ENCODE peak calls at places on chromosomes 5 and 9, in four cellular contexts. V is astrocyte of the cerebellum, R is thyroid gland, C is lower leg skin. S is an unnamed sample.

GRCh38 chr5:143860211-143860610 is 48.2 kb downstream of the HMHB1 start:
- DNase-seq in V (no peak), C (no peak), R (no peak), S (no peak)

GRCh38 chr5:147448766-147449165 is 61.1 kb downstream of the DPYSL3 start:
- DNase-seq in C (no peak), V (no peak), R (no peak), S (no peak)

GRCh38 chr5:134139377-134139851 is 24.9 kb downstream of the TCF7 start:
- DNase-seq in R (peak; percentile 1), V (no peak), C (no peak), S (no peak)

GRCh38 chr5:14557203-14557725 is 24.3 kb upstream of the OTULINL start:
- DNase-seq in R (no peak), V (no peak), C (no peak), S (no peak)

GRCh38 chr9:17776735-17777134 is 197.9 kb downstream of the SH3GL2 start:
- DNase-seq in V (no peak), C (no peak), R (peak; percentile 90), S (no peak)

GRCh38 chr9:118631956-118632355 is 737.3 kb downstream of the BRINP1 start:
- DNase-seq in C (no peak), R (no peak), V (no peak), S (no peak)

GRCh38 chr9:108477538-108478006 is 378.2 kb downstream of the ACTL7B start:
- DNase-seq in C (no peak), V (peak; percentile 34), R (no peak), S (peak; percentile 38)

GRCh38 chr5:90477816-90478215 is 3.2 kb downstream of the POLR3G start:
- DNase-seq in V (no peak), C (no peak), R (no peak), S (no peak)

GRCh38 chr9:107491081-107492053 is 1.8 kb upstream of the KLF4 start:
- DNase-seq in C (peak; percentile 55), V (no peak), R (peak; percentile 52), S (no peak)

GRCh38 chr5:146461319-146461718 is 14.2 kb downstream of the TCERG1 start:
- DNase-seq in R (no peak), V (no peak), C (no peak), S (no peak)

GRCh38 chr9:136554870-136555269 is 9.0 kb upstream of the NOTCH1 start:
- DNase-seq in C (no peak), V (no peak), R (peak; percentile 80), S (no peak)

GRCh38 chr5:144882739-144883283 is 712.1 kb downstream of the KCTD16 start:
- DNase-seq in V (no peak), R (no peak), C (no peak), S (no peak)

GRCh38 chr9:20379804-20380225 is 242.5 kb downstream of the MLLT3 start:
- DNase-seq in C (no peak), R (no peak), V (no peak), S (no peak)

GRCh38 chr5:45225571-45226031 is 416.9 kb downstream of the MRPS30 start:
- DNase-seq in R (no peak), V (no peak), C (no peak), S (no peak)

GRCh38 chr5:79036769-79037168 is 32.7 kb downstream of the DMGDH start:
- DNase-seq in V (no peak), R (no peak), C (no peak), S (no peak)

GRCh38 chr9:127506814-127507750 is 55.8 kb downstream of the LRSAM1 start:
- DNase-seq in C (no peak), R (no peak), V (no peak), S (no peak)

GRCh38 chr5:65394078-65394477 is 87.6 kb downstream of the ADAMTS6 start:
- DNase-seq in V (peak; percentile 95), R (peak; percentile 14), C (no peak), S (no peak)

GRCh38 chr9:104774831-104775573 is 11.1 kb downstream of the NIPSNAP3B start:
- DNase-seq in R (no peak), C (no peak), V (no peak), S (no peak)

GRCh38 chr5:95812100-95812472 is 10.4 kb downstream of the GLRX start:
- DNase-seq in R (peak; percentile 55), C (no peak), V (no peak), S (peak; percentile 81)

GRCh38 chr9:124180557-124180956 is 77.2 kb upstream of the NEK6 start:
- DNase-seq in C (no peak), R (peak; percentile 75), V (peak; percentile 6), S (peak; percentile 6)

GRCh38 chr5:62460578-62460983 is 48.0 kb downstream of the IPO11 start:
- DNase-seq in R (no peak), V (peak; percentile 35), C (no peak), S (no peak)

GRCh38 chr9:136044971-136045594 is 50.0 kb downstream of the NACC2 start:
- DNase-seq in C (no peak), R (no peak), V (no peak), S (no peak)

GRCh38 chr5:61638476-61638875 is 306.4 kb downstream of the ZSWIM6 start:
- DNase-seq in V (no peak), C (no peak), R (peak; percentile 62), S (no peak)

GRCh38 chr5:95884511-95884910 is 62.0 kb upstream of the GLRX start:
- DNase-seq in V (no peak), C (no peak), R (no peak), S (no peak)

GRCh38 chr9:129615407-129616285 is 5.3 kb downstream of the C9orf50 start:
- DNase-seq in R (no peak), C (no peak), V (no peak), S (no peak)

GRCh38 chr5:152532714-152533113 is 127.6 kb upstream of the NMUR2 start:
- DNase-seq in C (no peak), V (peak; percentile 67), R (no peak), S (peak; percentile 14)

GRCh38 chr5:181052928-181053759 is 13.1 kb downstream of the BTNL9 start:
- DNase-seq in R (peak; percentile 22), V (no peak), C (no peak), S (no peak)

GRCh38 chr9:70415476-70415875 is 1.0 kb upstream of the KLF9 start:
- DNase-seq in V (no peak), R (no peak), C (no peak), S (no peak)

GRCh38 chr9:70415041-70415440 is 584 bp upstream of the KLF9 start:
- DNase-seq in R (no peak), V (no peak), C (no peak), S (no peak)

GRCh38 chr9:70412678-70413426 is 1.6 kb downstream of the KLF9 start:
- DNase-seq in V (no peak), R (peak; percentile 94), C (peak; percentile 80), S (no peak)

GRCh38 chr9:70413427-70413797 is 1.0 kb downstream of the KLF9 start:
- DNase-seq in R (no peak), V (no peak), C (no peak), S (no peak)

GRCh38 chr9:70413798-70414775 is at the start of gene KLF9:
- DNase-seq in R (peak; percentile 94), C (peak; percentile 97), V (peak; percentile 94), S (peak; percentile 92)
- TF ChIP-seq CTCF in R (no peak), C (no peak), V (no peak), S (no peak)

DNA sequence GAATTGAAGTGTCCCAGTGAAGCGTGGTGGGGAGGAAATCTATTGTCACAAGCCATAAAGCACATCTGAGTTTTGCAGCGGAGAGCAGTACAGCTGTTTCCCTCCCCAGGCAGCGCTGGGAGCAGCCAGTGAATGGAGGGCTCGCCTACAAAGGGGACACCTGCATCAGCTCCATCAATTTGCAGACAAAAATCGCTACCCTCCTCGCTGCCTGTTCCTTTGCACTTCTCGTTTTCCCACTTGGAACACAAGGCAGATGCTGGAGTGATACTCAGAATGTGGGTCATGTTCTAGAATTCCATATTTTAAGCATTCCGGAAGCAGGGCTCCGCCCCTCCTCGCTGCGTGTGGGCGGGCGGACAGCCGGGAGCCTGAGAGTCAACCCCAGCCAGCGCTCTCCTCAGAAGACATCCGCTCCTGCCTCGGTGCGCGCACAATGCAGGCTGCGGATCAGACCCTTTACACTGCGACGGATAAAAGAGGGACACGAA is 92.1 kb downstream of the LMNB1 start:
- DNase-seq in C (no peak), R (no peak), V (no peak), S (no peak)
- H3K4me3 ChIP-seq in C (no peak overlapping the region), R (no peak overlapping the region), V (peak overlapping the region; percentile 26), S (peak overlapping the region; percentile 7)

DNA sequence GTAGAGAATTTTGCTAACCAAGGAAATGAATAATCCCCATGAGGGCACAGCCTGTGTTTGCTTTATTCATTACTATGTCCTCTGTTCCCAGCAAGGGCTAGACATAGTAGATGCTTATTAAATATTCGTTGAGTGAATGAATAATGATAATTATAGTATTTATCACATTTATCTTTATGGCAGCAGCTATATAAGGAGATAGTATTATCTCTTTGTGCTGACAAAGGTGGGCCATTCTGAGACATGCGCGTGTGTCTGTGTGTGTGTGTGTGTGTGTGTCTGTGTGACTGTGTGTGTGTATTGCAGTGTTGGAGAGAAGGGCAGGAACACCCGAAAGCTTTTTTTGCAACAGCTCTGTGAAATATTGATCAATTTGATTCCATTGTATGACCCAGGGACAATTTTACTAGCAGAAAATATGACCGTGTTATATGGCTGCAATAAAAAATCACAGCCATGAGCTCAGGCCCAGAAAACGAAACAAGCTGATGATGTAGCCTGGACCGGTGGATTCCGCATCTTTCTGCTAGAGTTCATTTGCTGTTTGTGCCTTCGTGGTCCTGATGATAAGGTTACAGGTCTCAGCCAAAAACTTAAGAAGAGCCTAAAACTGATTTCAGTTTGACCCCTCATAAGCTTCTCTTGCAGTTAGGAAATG is 39.8 kb downstream of the ZNF618 start:
- DNase-seq in C (no peak), R (no peak), V (no peak), S (no peak)
- TF ChIP-seq CTCF in C (no peak), R (no peak), V (no peak), S (no peak)

GRCh38 chr5:136191304-136192014 is 1.5 kb downstream of the SMIM32 start:
- DNase-seq in R (no peak), V (no peak), C (no peak), S (no peak)

GRCh38 chr5:136193396-136193935 is 504 bp upstream of the SMIM32 start:
- DNase-seq in V (no peak), C (peak; percentile 7), R (no peak), S (no peak)

GRCh38 chr5:136190904-136191303 is 2.1 kb downstream of the SMIM32 start:
- DNase-seq in V (no peak), C (no peak), R (no peak), S (no peak)

GRCh38 chr5:136192526-136193395 is at the start of gene SMIM32:
- DNase-seq in C (peak; percentile 12), V (no peak), R (peak; percentile 33), S (no peak)

DNA sequence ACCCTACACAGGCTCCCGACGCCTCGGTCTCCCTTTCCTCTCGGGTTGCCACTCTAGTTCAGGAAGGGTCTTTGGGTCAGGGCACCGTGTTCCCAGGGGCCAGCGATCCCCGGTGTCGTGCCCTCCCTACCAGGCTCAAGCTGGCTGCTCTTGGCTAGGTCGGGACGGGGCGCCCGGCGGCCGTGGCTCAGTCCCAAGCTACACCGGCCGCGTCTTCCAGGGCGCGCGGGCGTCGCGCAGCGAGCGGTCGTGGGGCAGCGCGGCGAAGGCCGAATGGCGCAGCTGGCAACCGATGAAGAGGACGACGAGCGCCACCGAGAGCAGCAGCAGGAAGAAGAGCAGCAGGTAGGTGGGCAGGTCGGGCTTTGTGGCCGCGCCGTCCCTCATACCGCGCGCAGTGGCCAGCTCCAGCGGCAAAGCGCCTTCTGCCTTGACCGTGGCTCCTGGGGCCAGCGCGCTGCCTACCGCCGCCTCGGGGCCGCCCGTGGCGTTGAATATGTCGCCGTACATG is 892 bp downstream of the SMIM32 start:
- DNase-seq in V (no peak), C (peak; percentile 12), R (peak; percentile 5), S (no peak)
- H3K4me3 ChIP-seq in V (peak overlapping the region; percentile 33), C (no peak overlapping the region), R (peak overlapping the region; percentile 24), S (no peak overlapping the region)